ENCODE peak calls at places on chromosome 13, in nine cellular contexts. M is A549; G is NCI-H748 treated with DMSO at 0.1 percent for 48 hours; D is mesendoderm; W is fibroblast of pulmonary artery; I is stimulated activated CD4-positive, alpha-beta T cell treated with anti-CD3 and anti-CD28 coated beads, Interleukin-1b, Interleukin-23, amount 100 ng/mL, for 24 hours; Z is KG1; P is epithelial cell of esophagus; K is activated CD8-positive, alpha-beta memory T cell treated with anti-CD3 and anti-CD28 coated beads, Interleukin-2, amount 50 U/mL, for 48 hours. Y is an unnamed sample.

GRCh38 chr13:51478418-51479198 is 25.8 kb upstream of the INTS6 start:
- DNase-seq in G (no peak), M (no peak), K (no peak), D (no peak), P (no peak), I (no peak), W (no peak), Z (no peak), Y (no peak)

GRCh38 chr13:29917573-29918091 is 67.2 kb upstream of the UBL3 start:
- DNase-seq in M (no peak), W (peak; percentile 7), P (no peak), G (peak; percentile 35), D (no peak), K (no peak), Z (no peak), I (no peak), Y (peak; percentile 66)

GRCh38 chr13:22298530-22298929 is 627.7 kb downstream of the FGF9 start:
- DNase-seq in I (no peak), P (no peak), M (no peak), W (no peak), G (peak; percentile 38), D (peak; percentile 34), K (no peak), Z (no peak), Y (no peak)

GRCh38 chr13:95629071-95629470 is 15.4 kb downstream of the DZIP1 start:
- DNase-seq in D (no peak), P (no peak), I (no peak), G (no peak), M (no peak), Z (no peak), W (no peak), K (no peak), Y (no peak)

GRCh38 chr13:28716511-28716910 is 2.3 kb downstream of the SLC46A3 start:
- DNase-seq in D (peak; percentile 97), W (peak; percentile 97), M (no peak), G (no peak), I (no peak), Z (no peak), K (no peak), P (peak; percentile 98), Y (no peak)

GRCh38 chr13:39777527-39778061 is 122.1 kb downstream of the COG6 start:
- DNase-seq in K (peak; percentile 66), Z (no peak), D (peak; percentile 73), I (no peak), G (no peak), P (peak; percentile 94), M (peak; percentile 8), W (peak; percentile 87), Y (peak; percentile 20)

GRCh38 chr13:25018729-25019115 is 77.2 kb upstream of the PABPC3 start:
- DNase-seq in Z (no peak), K (no peak), P (no peak), G (no peak), M (no peak), I (no peak), D (no peak), W (no peak), Y (no peak)

GRCh38 chr13:98853791-98854191 is 101.3 kb upstream of the SLC15A1 start:
- DNase-seq in K (peak; percentile 85), D (no peak), G (no peak), I (peak; percentile 37), M (no peak), W (peak; percentile 31), Z (no peak), P (peak; percentile 30), Y (no peak)

GRCh38 chr13:90104764-90105163 is 1242.7 kb upstream of the MIR17HG start:
- DNase-seq in W (no peak), D (no peak), K (no peak), M (no peak), P (peak; percentile 42), I (no peak), Z (no peak), G (no peak), Y (no peak)

GRCh38 chr13:99871249-99871898 is 100.2 kb downstream of the ZIC5 start:
- DNase-seq in I (no peak), G (peak; percentile 92), M (no peak), K (no peak), P (no peak), W (no peak), D (no peak), Z (no peak), Y (no peak)

GRCh38 chr13:75345191-75345590 is 136.8 kb downstream of the TBC1D4 start:
- DNase-seq in I (no peak), K (no peak), P (peak; percentile 15), G (no peak), W (peak; percentile 36), Z (no peak), D (no peak), M (no peak), Y (no peak)

GRCh38 chr13:41827507-41828213 is 133.2 kb downstream of the VWA8 start:
- DNase-seq in Z (no peak), P (peak; percentile 89), M (peak; percentile 38), I (no peak), K (no peak), D (no peak), G (no peak), W (peak; percentile 93), Y (peak; percentile 16)

GRCh38 chr13:104641309-104641708 is 1575.1 kb upstream of the SLC10A2 start:
- DNase-seq in G (no peak), K (no peak), W (peak; percentile 9), M (no peak), I (no peak), Z (no peak), P (peak; percentile 20), D (no peak), Y (peak; percentile 8)

GRCh38 chr13:110984392-110984791 is 69.5 kb upstream of the ANKRD10 start:
- DNase-seq in I (no peak), K (no peak), M (no peak), D (no peak), W (peak; percentile 17), P (no peak), G (no peak), Z (no peak), Y (no peak)